ENCODE peak calls at places on chromosome 14, in four cellular contexts. One of them, this sample, is unnamed.

GRCh38 chr14:68548194-68549056 is 244.4 kb downstream of the ZFP36L1 start:
- DNase-seq in HCT116: peak; percentile 82
- DNase-seq in SK-N-SH: peak; percentile 46
- DNase-seq in K562: no peak
- DNase-seq in this sample: no peak

GRCh38 chr14:60248697-60249314 is at the start of gene PPM1A:
- DNase-seq in K562: peak; percentile 90
- DNase-seq in HCT116: peak; percentile 84
- DNase-seq in SK-N-SH: peak; percentile 96
- DNase-seq in this sample: peak; percentile 84

GRCh38 chr14:32136027-32136825 is 59.1 kb downstream of the ARHGAP5 start:
- DNase-seq in SK-N-SH: no peak
- DNase-seq in K562: no peak
- DNase-seq in HCT116: no peak
- DNase-seq in this sample: no peak

GRCh38 chr14:33377596-33378390 is 439.1 kb downstream of the NPAS3 start:
- DNase-seq in HCT116: no peak
- DNase-seq in SK-N-SH: no peak
- DNase-seq in K562: no peak
- DNase-seq in this sample: no peak

GRCh38 chr14:62162998-62163589 is 400.9 kb downstream of the SNAPC1 start:
- DNase-seq in K562: peak; percentile 17
- DNase-seq in SK-N-SH: peak; percentile 40
- DNase-seq in HCT116: peak; percentile 23
- DNase-seq in this sample: peak; percentile 18

GRCh38 chr14:67285876-67286452 is 44.7 kb downstream of the PALS1 start:
- DNase-seq in SK-N-SH: peak; percentile 29
- DNase-seq in HCT116: peak; percentile 39
- DNase-seq in K562: no peak
- DNase-seq in this sample: peak; percentile 25

GRCh38 chr14:75132374-75133086 is 5.7 kb upstream of the NEK9 start:
- DNase-seq in HCT116: peak; percentile 65
- DNase-seq in SK-N-SH: peak; percentile 50
- DNase-seq in K562: peak; percentile 37
- DNase-seq in this sample: peak; percentile 69

GRCh38 chr14:99508896-99509629 is 27.9 kb downstream of the CCNK start:
- DNase-seq in SK-N-SH: no peak
- DNase-seq in HCT116: no peak
- DNase-seq in K562: no peak
- DNase-seq in this sample: no peak

GRCh38 chr14:99430491-99430890 is 50.2 kb downstream of the SETD3 start:
- DNase-seq in SK-N-SH: no peak
- DNase-seq in HCT116: no peak
- DNase-seq in K562: no peak
- DNase-seq in this sample: no peak

GRCh38 chr14:61923348-61923747 is 161.1 kb downstream of the SNAPC1 start:
- DNase-seq in HCT116: no peak
- DNase-seq in K562: no peak
- DNase-seq in SK-N-SH: no peak
- DNase-seq in this sample: no peak

GRCh38 chr14:36524874-36525745 is 5.1 kb upstream of the NKX2-1 start:
- DNase-seq in SK-N-SH: peak; percentile 61
- DNase-seq in HCT116: peak; percentile 65
- DNase-seq in K562: peak; percentile 38
- DNase-seq in this sample: peak; percentile 74

GRCh38 chr14:75068294-75069020 is 984 bp upstream of the ZC2HC1C start:
- DNase-seq in K562: no peak
- DNase-seq in HCT116: no peak
- DNase-seq in SK-N-SH: peak; percentile 29
- DNase-seq in this sample: no peak

GRCh38 chr14:85531594-85532391 is 1.8 kb downstream of the FLRT2 start:
- DNase-seq in HCT116: no peak
- DNase-seq in K562: no peak
- DNase-seq in SK-N-SH: peak; percentile 21
- DNase-seq in this sample: no peak

GRCh38 chr14:102966681-102967505 is 44.4 kb downstream of the AMN start:
- DNase-seq in K562: no peak
- DNase-seq in HCT116: no peak
- DNase-seq in SK-N-SH: no peak
- DNase-seq in this sample: no peak

GRCh38 chr14:76260749-76261148 is 109.0 kb downstream of the GPATCH2L start:
- DNase-seq in SK-N-SH: no peak
- DNase-seq in K562: no peak
- DNase-seq in HCT116: no peak
- DNase-seq in this sample: no peak

GRCh38 chr14:102211240-102211639 is 71.5 kb downstream of the WDR20 start:
- DNase-seq in SK-N-SH: no peak
- DNase-seq in HCT116: no peak
- DNase-seq in K562: no peak
- DNase-seq in this sample: no peak

GRCh38 chr14:82642425-82642824 is 1108.8 kb upstream of the SEL1L start:
- DNase-seq in K562: peak; percentile 6
- DNase-seq in SK-N-SH: no peak
- DNase-seq in HCT116: no peak
- DNase-seq in this sample: no peak

GRCh38 chr14:85418716-85419115 is 111.2 kb upstream of the FLRT2 start:
- DNase-seq in HCT116: no peak
- DNase-seq in K562: no peak
- DNase-seq in SK-N-SH: no peak
- DNase-seq in this sample: no peak

GRCh38 chr14:89027097-89027740 is 202.8 kb downstream of the TTC8 start:
- DNase-seq in HCT116: peak; percentile 13
- DNase-seq in SK-N-SH: no peak
- DNase-seq in K562: peak; percentile 72
- DNase-seq in this sample: peak; percentile 21

GRCh38 chr14:44108601-44109000 is 398.5 kb downstream of the FSCB start:
- DNase-seq in K562: no peak
- DNase-seq in SK-N-SH: no peak
- DNase-seq in HCT116: no peak
- DNase-seq in this sample: no peak

GRCh38 chr14:44107156-44107555 is 399.9 kb downstream of the FSCB start:
- DNase-seq in SK-N-SH: no peak
- DNase-seq in K562: no peak
- DNase-seq in HCT116: no peak
- DNase-seq in this sample: no peak

GRCh38 chr14:44113769-44114730 is 393.0 kb downstream of the FSCB start:
- DNase-seq in HCT116: no peak
- DNase-seq in K562: no peak
- DNase-seq in SK-N-SH: no peak
- DNase-seq in this sample: no peak

GRCh38 chr14:44109041-44109440 is 398.0 kb downstream of the FSCB start:
- DNase-seq in SK-N-SH: no peak
- DNase-seq in HCT116: no peak
- DNase-seq in K562: no peak
- DNase-seq in this sample: no peak

GRCh38 chr14:44112774-44113460 is 394.2 kb downstream of the FSCB start:
- DNase-seq in K562: no peak
- DNase-seq in HCT116: no peak
- DNase-seq in SK-N-SH: no peak
- DNase-seq in this sample: no peak
- TF ChIP-seq ELF1 in K562: no peak
- TF ChIP-seq ELF1 in HCT116: no peak
- TF ChIP-seq ELF1 in SK-N-SH: no peak
- TF ChIP-seq ELF1 in this sample: no peak

DNA sequence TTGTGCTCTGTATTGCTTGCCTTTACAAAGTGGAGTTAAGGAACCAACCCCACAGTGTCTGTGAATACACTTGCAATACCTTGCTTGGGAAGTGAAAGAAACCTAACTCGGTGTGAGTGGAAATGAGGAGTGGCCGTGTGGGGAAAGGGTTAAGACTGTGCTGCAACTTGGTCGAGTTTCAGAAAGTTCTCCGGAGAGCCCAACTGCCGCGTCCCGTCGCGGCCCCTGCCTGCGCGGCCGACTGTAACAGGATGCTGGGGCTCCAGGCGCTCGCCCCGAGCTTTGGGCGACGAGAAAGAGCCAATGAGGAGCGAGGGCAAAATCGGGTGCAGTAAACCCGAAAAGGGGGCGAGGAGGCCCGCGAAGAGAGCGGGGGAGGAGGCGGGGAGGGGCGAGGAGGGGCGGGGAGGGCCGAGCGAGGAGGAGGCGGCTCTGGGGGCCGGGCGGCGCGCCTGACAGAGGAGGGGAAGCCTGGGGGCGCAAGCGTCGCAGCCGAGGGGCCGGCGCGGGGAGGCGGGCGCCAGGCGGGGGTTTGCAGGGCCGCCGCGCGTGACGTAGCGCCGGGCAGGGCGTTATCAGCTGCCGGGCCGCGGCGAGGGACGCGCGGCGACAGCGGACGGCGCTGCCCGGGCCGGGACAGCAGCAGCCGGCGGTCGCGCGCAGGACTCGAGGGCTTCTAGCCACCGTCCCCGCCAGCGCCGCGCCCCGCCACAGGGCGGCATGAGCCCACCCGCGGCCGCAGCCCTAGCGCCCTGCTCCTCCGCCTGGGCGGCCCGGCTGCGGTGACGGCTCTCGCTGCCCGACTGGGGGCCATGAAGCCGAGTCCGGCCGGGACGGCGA is at the start of gene DACT1:
- DNase-seq in K562: peak; percentile 31
- DNase-seq in SK-N-SH: peak; percentile 82
- DNase-seq in HCT116: no peak
- DNase-seq in this sample: no peak
- TF ChIP-seq ELF1 in K562: no peak
- TF ChIP-seq ELF1 in SK-N-SH: no peak
- TF ChIP-seq ELF1 in HCT116: no peak
- TF ChIP-seq ELF1 in this sample: no peak

DNA sequence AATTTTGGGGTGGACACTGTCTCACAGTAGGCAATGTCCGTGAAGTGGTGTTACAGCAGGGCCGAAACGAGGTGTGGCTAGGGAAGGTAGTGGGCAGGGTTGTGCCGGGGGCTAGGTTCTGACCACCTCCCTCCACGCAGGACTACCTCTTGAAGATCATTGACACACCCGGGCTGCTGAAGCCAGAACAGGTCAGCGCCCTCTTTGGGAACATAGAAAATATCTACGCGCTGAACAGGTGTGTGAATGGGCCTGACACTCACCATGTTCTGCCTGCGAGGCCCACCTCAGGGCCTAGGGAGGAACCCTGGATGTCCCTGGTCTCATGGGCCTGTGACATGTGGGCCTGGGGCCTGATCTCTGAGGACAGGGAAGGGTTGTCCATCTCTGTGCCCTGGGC is 24.6 kb downstream of the PLEKHG3 start:
- DNase-seq in HCT116: no peak
- DNase-seq in K562: no peak
- DNase-seq in SK-N-SH: no peak
- DNase-seq in this sample: no peak
- TF ChIP-seq ELF1 in HCT116: no peak
- TF ChIP-seq ELF1 in K562: no peak
- TF ChIP-seq ELF1 in SK-N-SH: no peak
- TF ChIP-seq ELF1 in this sample: no peak

GRCh38 chr14:21244546-21244945 is 24.7 kb downstream of the HNRNPC start:
- DNase-seq in HCT116: no peak
- DNase-seq in SK-N-SH: no peak
- DNase-seq in K562: no peak
- DNase-seq in this sample: no peak

GRCh38 chr14:21251215-21251614 is 18.0 kb downstream of the HNRNPC start:
- DNase-seq in HCT116: no peak
- DNase-seq in SK-N-SH: no peak
- DNase-seq in K562: no peak
- DNase-seq in this sample: no peak

GRCh38 chr14:21248739-21249411 is 20.4 kb downstream of the HNRNPC start:
- DNase-seq in HCT116: no peak
- DNase-seq in SK-N-SH: no peak
- DNase-seq in K562: no peak
- DNase-seq in this sample: no peak

GRCh38 chr14:21245813-21246212 is 23.4 kb downstream of the HNRNPC start:
- DNase-seq in SK-N-SH: no peak
- DNase-seq in K562: no peak
- DNase-seq in HCT116: no peak
- DNase-seq in this sample: no peak

DNA sequence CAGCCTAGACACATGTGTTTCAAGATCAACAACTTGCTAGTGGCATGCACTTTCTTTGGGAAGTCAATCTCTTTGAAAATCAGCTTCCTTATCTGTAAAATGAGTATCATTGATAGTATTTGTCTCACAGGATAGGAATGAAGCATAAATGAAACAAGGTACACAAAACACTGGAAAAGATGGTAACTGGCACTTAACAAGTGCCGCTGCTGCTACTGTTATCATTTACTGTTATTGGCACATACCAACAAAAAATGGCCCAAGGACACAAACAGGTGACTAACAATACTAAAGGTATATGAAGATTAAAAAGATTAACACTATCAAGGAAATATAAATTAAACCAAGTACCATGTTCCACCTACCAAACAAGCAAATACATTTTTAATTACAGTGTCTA is 20.9 kb downstream of the HNRNPC start:
- DNase-seq in SK-N-SH: no peak
- DNase-seq in HCT116: no peak
- DNase-seq in K562: no peak
- DNase-seq in this sample: no peak
- TF ChIP-seq ELF1 in SK-N-SH: no peak
- TF ChIP-seq ELF1 in HCT116: no peak
- TF ChIP-seq ELF1 in K562: no peak
- TF ChIP-seq ELF1 in this sample: no peak

GRCh38 chr14:97459180-97459579 is 662.0 kb downstream of the VRK1 start:
- DNase-seq in SK-N-SH: no peak
- DNase-seq in HCT116: no peak
- DNase-seq in K562: no peak
- DNase-seq in this sample: no peak
- TF ChIP-seq ELF1 in SK-N-SH: no peak
- TF ChIP-seq ELF1 in HCT116: no peak
- TF ChIP-seq ELF1 in K562: no peak
- TF ChIP-seq ELF1 in this sample: no peak

GRCh38 chr14:104937161-104937560 is 12.5 kb downstream of the PLD4 start:
- DNase-seq in HCT116: no peak
- DNase-seq in SK-N-SH: no peak
- DNase-seq in K562: no peak
- DNase-seq in this sample: no peak
- TF ChIP-seq ELF1 in HCT116: no peak
- TF ChIP-seq ELF1 in SK-N-SH: no peak
- TF ChIP-seq ELF1 in K562: no peak
- TF ChIP-seq ELF1 in this sample: no peak